ENCODE peak calls at places on chromosomes 12 and 14, in four cellular contexts. H is bronchial epithelial cell, G is activated B cell treated with CpG ODN at 0.5 μM for 24 hours, P is HEK293T. Z is an unnamed sample.
A peak's percentile ranks its signal among the peaks of the same experiment; 100 is the strongest.

GRCh38 chr12:123033392-123034021 is 53.0 kb downstream of the ARL6IP4 start:
- DNase-seq in H (no peak), G (no peak), P (no peak), Z (no peak)

GRCh38 chr14:75252254-75252837 is 26.3 kb upstream of the FOS start:
- DNase-seq in H (peak; percentile 97), G (no peak), P (no peak), Z (no peak)

GRCh38 chr12:4849024-4849594 is 60.6 kb upstream of the KCNA1 start:
- DNase-seq in H (peak; percentile 25), G (no peak), P (peak; percentile 52), Z (no peak)

GRCh38 chr14:75310295-75311059 is 31.8 kb downstream of the FOS start:
- DNase-seq in H (peak; percentile 59), G (no peak), P (no peak), Z (peak; percentile 23)

GRCh38 chr12:119803391-119803791 is 73.7 kb downstream of the CIT start:
- DNase-seq in H (peak; percentile 13), G (no peak), P (no peak), Z (no peak)

GRCh38 chr14:104930526-104931322 is 6.0 kb downstream of the PLD4 start:
- DNase-seq in H (no peak), G (peak; percentile 15), P (peak; percentile 6), Z (no peak)

GRCh38 chr12:6613015-6613775 is 6.0 kb upstream of the CHD4 start:
- DNase-seq in H (peak; percentile 42), G (no peak), P (no peak), Z (peak; percentile 89)

GRCh38 chr14:64541261-64541970 is 875 bp downstream of the HSPA2 start:
- DNase-seq in H (no peak), G (peak; percentile 27), P (no peak), Z (no peak)

GRCh38 chr14:24177928-24178327 is 6.0 kb downstream of the REC8 start:
- DNase-seq in H (no peak), G (no peak), P (no peak), Z (no peak)

GRCh38 chr12:122991623-122992275 is 11.3 kb downstream of the ARL6IP4 start:
- DNase-seq in H (no peak), G (no peak), P (no peak), Z (no peak)

GRCh38 chr14:94455928-94456327 is 3.3 kb upstream of the SERPINA11 start:
- DNase-seq in H (no peak), G (no peak), P (no peak), Z (no peak)

GRCh38 chr14:61544448-61545202 is 150.7 kb upstream of the HIF1A start:
- DNase-seq in H (no peak), G (no peak), P (no peak), Z (no peak)

GRCh38 chr12:24423611-24424010 is 474.1 kb upstream of the SOX5 start:
- DNase-seq in H (no peak), G (no peak), P (no peak), Z (no peak)

GRCh38 chr14:55201219-55202096 is 10.1 kb upstream of the DLGAP5 start:
- DNase-seq in H (no peak), G (no peak), P (no peak), Z (no peak)

GRCh38 chr14:64569108-64570045 is 19.6 kb downstream of the PPP1R36 start:
- DNase-seq in H (peak; percentile 76), G (no peak), P (no peak), Z (no peak)

GRCh38 chr14:76955575-76956252 is 72.8 kb downstream of the IRF2BPL start:
- DNase-seq in H (peak; percentile 73), G (peak; percentile 32), P (no peak), Z (no peak)

GRCh38 chr12:47079894-47080724 is at the start of gene AMIGO2:
- DNase-seq in H (peak; percentile 52), G (peak; percentile 50), P (peak; percentile 35), Z (no peak)

GRCh38 chr12:127416796-127417195 is 850.2 kb upstream of the TMEM132C start:
- DNase-seq in H (peak; percentile 35), G (no peak), P (no peak), Z (no peak)

GRCh38 chr12:94353130-94353529 is 106.5 kb downstream of the CEP83 start:
- DNase-seq in H (no peak), G (no peak), P (no peak), Z (no peak)

GRCh38 chr12:89710873-89711179 is 2.2 kb upstream of the ATP2B1 start:
- DNase-seq in H (no peak), G (no peak), P (no peak), Z (no peak)

GRCh38 chr12:95674631-95675030 is 115.9 kb downstream of the NTN4 start:
- DNase-seq in H (no peak), G (no peak), P (peak; percentile 60), Z (peak; percentile 82)

GRCh38 chr14:83994020-83994419 is 1535.9 kb upstream of the FLRT2 start:
- DNase-seq in H (peak; percentile 22), G (no peak), P (no peak), Z (no peak)

GRCh38 chr14:37599527-37600368 is 4.3 kb downstream of the TTC6 start:
- DNase-seq in H (peak; percentile 12), G (no peak), P (peak; percentile 25), Z (no peak)

GRCh38 chr12:28876423-28876822 is 272.7 kb upstream of the FAR2 start:
- DNase-seq in H (no peak), G (no peak), P (no peak), Z (no peak)

GRCh38 chr14:59343585-59343984 is 121.6 kb downstream of the GPR135 start:
- DNase-seq in H (no peak), G (no peak), P (no peak), Z (no peak)

GRCh38 chr12:65867428-65867827 is 43.1 kb downstream of the HMGA2 start:
- DNase-seq in H (peak; percentile 96), G (no peak), P (no peak), Z (no peak)

GRCh38 chr12:38124247-38125012 is 192.1 kb upstream of the ALG10B start:
- DNase-seq in H (no peak), G (no peak), P (no peak), Z (no peak)

GRCh38 chr12:107435520-107435919 is 250.1 kb upstream of the PWP1 start:
- DNase-seq in H (no peak), G (no peak), P (no peak), Z (no peak)

GRCh38 chr12:10236720-10237119 is 24.0 kb downstream of the GABARAPL1 start:
- DNase-seq in H (no peak), G (no peak), P (no peak), Z (no peak)

Z was measured in NCI-H187.